ENCODE peak calls at places on chromosomes 3 and 15, in five cellular contexts. One of them, this sample, is unnamed.

GRCh38 chr3:128006061-128006470 is 46.2 kb upstream of the SEC61A1 start:
- DNase-seq in H9: no peak
- DNase-seq in mesendoderm: peak
- DNase-seq in IMR-90: no peak
- DNase-seq in neuronal stem cell: peak
- DNase-seq in this sample: no peak

GRCh38 chr15:66100761-66101160 is 152.8 kb downstream of the MEGF11 start:
- DNase-seq in H9: no peak
- DNase-seq in mesendoderm: no peak
- DNase-seq in IMR-90: no peak
- DNase-seq in neuronal stem cell: no peak
- DNase-seq in this sample: no peak

GRCh38 chr15:31427411-31427810 is 100.8 kb downstream of the KLF13 start:
- DNase-seq in H9: no peak
- DNase-seq in mesendoderm: no peak
- DNase-seq in IMR-90: no peak
- DNase-seq in neuronal stem cell: no peak
- DNase-seq in this sample: peak

GRCh38 chr3:12054245-12054644 is 50.1 kb downstream of the SYN2 start:
- DNase-seq in H9: no peak
- DNase-seq in mesendoderm: peak
- DNase-seq in IMR-90: no peak
- DNase-seq in neuronal stem cell: no peak
- DNase-seq in this sample: no peak

GRCh38 chr3:13069495-13069894 is 3.7 kb downstream of the IQSEC1 start:
- DNase-seq in H9: no peak
- DNase-seq in mesendoderm: peak
- DNase-seq in IMR-90: no peak
- DNase-seq in neuronal stem cell: no peak
- DNase-seq in this sample: no peak

GRCh38 chr15:39000008-39000734 is 435.6 kb upstream of the RASGRP1 start:
- DNase-seq in H9: no peak
- DNase-seq in mesendoderm: no peak
- DNase-seq in IMR-90: no peak
- DNase-seq in neuronal stem cell: no peak
- DNase-seq in this sample: no peak

GRCh38 chr3:9384141-9384828 is 13.1 kb upstream of the SETD5 start:
- DNase-seq in H9: no peak
- DNase-seq in mesendoderm: no peak
- DNase-seq in IMR-90: peak
- DNase-seq in neuronal stem cell: no peak
- DNase-seq in this sample: peak

GRCh38 chr3:102686792-102687191 is 252.0 kb downstream of the ZPLD1 start:
- DNase-seq in H9: no peak
- DNase-seq in mesendoderm: no peak
- DNase-seq in IMR-90: no peak
- DNase-seq in neuronal stem cell: no peak
- DNase-seq in this sample: no peak

GRCh38 chr3:25472153-25472552 is 44.1 kb downstream of the RARB start:
- DNase-seq in H9: no peak
- DNase-seq in mesendoderm: no peak
- DNase-seq in IMR-90: no peak
- DNase-seq in neuronal stem cell: no peak
- DNase-seq in this sample: no peak

GRCh38 chr3:50383750-50384149 is 24.4 kb upstream of the TMEM115 start:
- DNase-seq in H9: no peak
- DNase-seq in mesendoderm: no peak
- DNase-seq in IMR-90: no peak
- DNase-seq in neuronal stem cell: no peak
- DNase-seq in this sample: no peak

GRCh38 chr3:175212896-175213295 is 353.8 kb downstream of the NAALADL2 start:
- DNase-seq in H9: no peak
- DNase-seq in mesendoderm: no peak
- DNase-seq in IMR-90: peak
- DNase-seq in neuronal stem cell: no peak
- DNase-seq in this sample: peak

GRCh38 chr3:135199137-135199536 is 404.1 kb downstream of the EPHB1 start:
- DNase-seq in H9: no peak
- DNase-seq in mesendoderm: no peak
- DNase-seq in IMR-90: no peak
- DNase-seq in neuronal stem cell: no peak
- DNase-seq in this sample: no peak

GRCh38 chr3:62873672-62874397 is 1.4 kb downstream of the CADPS start:
- DNase-seq in H9: peak
- DNase-seq in mesendoderm: peak
- DNase-seq in IMR-90: no peak
- DNase-seq in neuronal stem cell: peak
- DNase-seq in this sample: no peak

GRCh38 chr3:192259661-192260060 is 467.7 kb downstream of the FGF12 start:
- DNase-seq in H9: no peak
- DNase-seq in mesendoderm: peak
- DNase-seq in IMR-90: no peak
- DNase-seq in neuronal stem cell: no peak
- DNase-seq in this sample: no peak

GRCh38 chr3:37861540-37862051 is at the start of gene CTDSPL:
- DNase-seq in H9: peak
- DNase-seq in mesendoderm: peak
- DNase-seq in IMR-90: peak
- DNase-seq in neuronal stem cell: peak
- DNase-seq in this sample: peak

GRCh38 chr3:132344666-132345280 is 27.6 kb downstream of the ACP3 start:
- DNase-seq in H9: no peak
- DNase-seq in mesendoderm: no peak
- DNase-seq in IMR-90: peak
- DNase-seq in neuronal stem cell: no peak
- DNase-seq in this sample: peak

GRCh38 chr15:51161491-51162260 is 67.0 kb upstream of the TNFAIP8L3 start:
- DNase-seq in H9: no peak
- DNase-seq in mesendoderm: no peak
- DNase-seq in IMR-90: no peak
- DNase-seq in neuronal stem cell: no peak
- DNase-seq in this sample: no peak

GRCh38 chr3:45777753-45778386 is 18.5 kb downstream of the SLC6A20 start:
- DNase-seq in H9: peak
- DNase-seq in mesendoderm: no peak
- DNase-seq in IMR-90: no peak
- DNase-seq in neuronal stem cell: no peak
- DNase-seq in this sample: no peak

GRCh38 chr15:70569139-70569717 is 194.1 kb downstream of the UACA start:
- DNase-seq in H9: peak
- DNase-seq in mesendoderm: peak
- DNase-seq in IMR-90: peak
- DNase-seq in neuronal stem cell: no peak
- DNase-seq in this sample: peak

GRCh38 chr15:87940763-87941162 is 315.8 kb downstream of the NTRK3 start:
- DNase-seq in H9: no peak
- DNase-seq in mesendoderm: no peak
- DNase-seq in IMR-90: no peak
- DNase-seq in neuronal stem cell: no peak
- DNase-seq in this sample: no peak

GRCh38 chr15:89674526-89674925 is 4.6 kb downstream of the PLIN1 start:
- DNase-seq in H9: no peak
- DNase-seq in mesendoderm: no peak
- DNase-seq in IMR-90: no peak
- DNase-seq in neuronal stem cell: no peak
- DNase-seq in this sample: no peak

GRCh38 chr15:97168704-97169475 is 791.6 kb upstream of the ARRDC4 start:
- DNase-seq in H9: no peak
- DNase-seq in mesendoderm: peak
- DNase-seq in IMR-90: no peak
- DNase-seq in neuronal stem cell: no peak
- DNase-seq in this sample: peak

GRCh38 chr3:143333367-143333766 is 213.8 kb downstream of the CHST2 start:
- DNase-seq in H9: no peak
- DNase-seq in mesendoderm: no peak
- DNase-seq in IMR-90: no peak
- DNase-seq in neuronal stem cell: no peak
- DNase-seq in this sample: no peak

DNA sequence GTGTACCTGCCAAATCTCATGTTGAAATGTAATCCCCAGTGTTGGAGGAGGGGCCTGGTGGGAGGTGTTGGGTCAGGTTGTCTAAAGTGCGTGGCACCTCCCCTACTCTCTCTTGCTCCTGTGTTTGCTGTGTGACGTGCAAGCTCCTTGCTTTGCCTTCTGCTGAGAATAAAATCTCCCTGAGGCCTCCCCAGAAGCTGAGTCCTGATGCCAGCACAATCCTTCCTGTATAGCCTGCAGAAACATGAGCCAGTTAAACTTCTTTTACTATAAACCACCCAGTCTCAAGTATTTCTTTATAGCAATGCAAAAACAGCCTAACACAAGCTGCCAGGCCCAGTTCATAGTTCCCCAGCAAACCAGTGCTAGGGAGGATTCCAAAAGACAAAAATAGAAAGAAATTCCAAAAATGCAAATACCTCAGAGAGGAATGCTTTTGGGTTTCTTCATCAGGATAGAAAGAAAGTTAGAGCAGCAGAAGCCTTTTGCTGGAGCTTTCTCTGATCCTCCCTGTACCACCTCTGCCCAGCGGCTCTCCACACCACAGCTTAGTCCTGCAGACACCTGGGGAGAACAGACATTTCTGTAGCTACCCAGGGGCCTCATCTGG is 25.9 kb upstream of the CDV3 start:
- DNase-seq in H9: peak
- DNase-seq in mesendoderm: peak
- DNase-seq in IMR-90: peak
- DNase-seq in neuronal stem cell: no peak
- DNase-seq in this sample: peak
- H2BK5ac ChIP-seq in H9: no peak
- H2BK5ac ChIP-seq in mesendoderm: no peak
- H2BK5ac ChIP-seq in IMR-90: peak
- H2BK5ac ChIP-seq in neuronal stem cell: no peak
- H2BK5ac ChIP-seq in this sample: peak

DNA sequence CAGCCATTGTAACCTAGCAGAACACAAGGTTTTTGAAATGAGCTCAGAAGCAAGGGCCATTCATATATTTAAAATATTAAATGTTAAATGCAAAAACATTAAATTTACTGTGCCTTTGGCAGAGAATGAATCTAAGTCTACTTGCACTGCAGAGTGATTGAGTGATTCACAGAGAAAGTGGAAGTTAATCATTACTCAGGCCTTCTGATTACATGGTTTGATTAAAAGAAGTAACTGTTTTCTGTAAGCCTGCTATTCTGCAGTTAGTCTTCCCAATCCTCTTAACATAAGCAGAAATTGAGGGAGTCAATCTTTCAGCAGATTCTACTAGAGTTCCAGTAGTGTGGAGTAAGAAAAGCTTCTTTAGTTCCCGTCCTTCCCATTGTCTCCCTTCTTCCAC is 1.5 kb downstream of the NLGN1 start:
- DNase-seq in H9: no peak
- DNase-seq in mesendoderm: no peak
- DNase-seq in IMR-90: no peak
- DNase-seq in neuronal stem cell: no peak
- DNase-seq in this sample: no peak
- H2BK5ac ChIP-seq in H9: no peak
- H2BK5ac ChIP-seq in mesendoderm: no peak
- H2BK5ac ChIP-seq in IMR-90: no peak
- H2BK5ac ChIP-seq in neuronal stem cell: no peak
- H2BK5ac ChIP-seq in this sample: no peak

DNA sequence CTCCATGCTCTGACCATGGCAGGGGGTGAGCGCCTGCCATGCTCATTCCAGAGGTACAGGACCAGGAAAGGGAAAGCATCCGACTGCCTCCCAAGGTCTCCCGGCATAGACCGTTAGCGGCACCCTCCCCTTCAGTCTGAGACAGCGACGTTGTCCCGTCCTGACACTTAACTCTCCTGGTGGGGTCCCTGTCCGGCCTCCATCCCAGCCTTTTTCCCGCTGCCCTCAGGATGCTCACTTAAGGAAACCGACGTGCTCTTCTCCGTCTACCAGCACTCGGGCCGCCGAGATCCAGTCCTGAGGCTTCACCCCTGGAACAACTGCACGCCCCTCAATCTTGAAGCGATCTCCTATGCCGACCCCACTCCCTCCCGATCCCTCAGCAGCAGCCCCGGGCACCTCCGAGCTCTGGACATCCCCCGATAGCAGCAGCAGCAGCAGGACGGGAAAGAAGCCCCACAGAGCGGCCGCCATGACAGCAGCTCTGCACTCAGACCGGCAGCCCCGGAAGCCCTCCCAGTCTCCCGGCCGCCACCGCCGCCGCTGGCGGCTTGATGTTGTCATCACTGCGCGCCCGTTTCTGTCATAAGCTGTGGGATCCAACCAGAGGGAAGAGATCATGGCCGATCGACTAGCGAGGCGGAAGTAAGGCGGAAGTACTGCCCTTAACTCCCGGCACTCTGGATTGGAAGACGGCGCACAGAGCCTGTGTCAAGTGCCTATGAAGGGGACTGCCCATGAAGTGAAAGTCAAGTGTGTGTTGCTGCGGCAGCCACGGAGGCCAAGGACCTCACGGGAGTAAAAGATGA is at the start of the genes EMC7 and PGBD4:
- DNase-seq in H9: peak
- DNase-seq in mesendoderm: peak
- DNase-seq in IMR-90: peak
- DNase-seq in neuronal stem cell: peak
- DNase-seq in this sample: peak
- H2BK5ac ChIP-seq in H9: no peak
- H2BK5ac ChIP-seq in mesendoderm: no peak
- H2BK5ac ChIP-seq in IMR-90: peak
- H2BK5ac ChIP-seq in neuronal stem cell: peak
- H2BK5ac ChIP-seq in this sample: no peak

GRCh38 chr3:154050766-154051165 is 70.4 kb upstream of the ARHGEF26 start:
- DNase-seq in H9: no peak
- DNase-seq in mesendoderm: peak
- DNase-seq in IMR-90: no peak
- DNase-seq in neuronal stem cell: no peak
- DNase-seq in this sample: peak

GRCh38 chr3:154050216-154050615 is 71.0 kb upstream of the ARHGEF26 start:
- DNase-seq in H9: no peak
- DNase-seq in mesendoderm: no peak
- DNase-seq in IMR-90: no peak
- DNase-seq in neuronal stem cell: no peak
- DNase-seq in this sample: no peak
- H2BK5ac ChIP-seq in H9: no peak
- H2BK5ac ChIP-seq in mesendoderm: no peak
- H2BK5ac ChIP-seq in IMR-90: no peak
- H2BK5ac ChIP-seq in neuronal stem cell: no peak
- H2BK5ac ChIP-seq in this sample: no peak

GRCh38 chr3:140421884-140422283 is 256.0 kb upstream of the TRIM42 start:
- DNase-seq in H9: no peak
- DNase-seq in mesendoderm: no peak
- DNase-seq in IMR-90: no peak
- DNase-seq in neuronal stem cell: no peak
- DNase-seq in this sample: no peak
- H2BK5ac ChIP-seq in H9: no peak
- H2BK5ac ChIP-seq in mesendoderm: no peak
- H2BK5ac ChIP-seq in IMR-90: no peak
- H2BK5ac ChIP-seq in neuronal stem cell: no peak
- H2BK5ac ChIP-seq in this sample: peak

GRCh38 chr3:124032351-124032880 is 40.5 kb upstream of the ROPN1 start:
- DNase-seq in H9: peak
- DNase-seq in mesendoderm: peak
- DNase-seq in IMR-90: no peak
- DNase-seq in neuronal stem cell: peak
- DNase-seq in this sample: peak
- H2BK5ac ChIP-seq in H9: no peak
- H2BK5ac ChIP-seq in mesendoderm: peak
- H2BK5ac ChIP-seq in IMR-90: no peak
- H2BK5ac ChIP-seq in neuronal stem cell: peak
- H2BK5ac ChIP-seq in this sample: no peak

GRCh38 chr15:78968114-78968513 is 23.3 kb upstream of the CTSH start:
- DNase-seq in H9: no peak
- DNase-seq in mesendoderm: no peak
- DNase-seq in IMR-90: no peak
- DNase-seq in neuronal stem cell: no peak
- DNase-seq in this sample: no peak
- H2BK5ac ChIP-seq in H9: no peak
- H2BK5ac ChIP-seq in mesendoderm: no peak
- H2BK5ac ChIP-seq in IMR-90: no peak
- H2BK5ac ChIP-seq in neuronal stem cell: no peak
- H2BK5ac ChIP-seq in this sample: no peak